ENCODE peak calls at places on chromosomes 1 and 21, in ten cellular contexts. C is A549, J is fibroblast of the aortic adventitia, Z is breast epithelium, K is lung, H is fibroblast of lung, R is AG09319, L is kidney, M is epithelial cell of esophagus, P is RWPE1. Q is an unnamed sample.

GRCh38 chr1:58780586-58781452 is 3.0 kb downstream of the JUN start:
- DNase-seq in L (no peak), J (peak; percentile 34), M (peak; percentile 62), Z (no peak), P (no peak), C (no peak), R (no peak), K (no peak), H (peak; percentile 36), Q (no peak)

GRCh38 chr21:42534361-42534900 is 20.8 kb downstream of the SLC37A1 start:
- DNase-seq in H (no peak), J (no peak), K (no peak), Z (no peak), M (no peak), C (no peak), R (no peak), L (peak; percentile 69), P (no peak), Q (no peak)

GRCh38 chr1:228359613-228360532 is 46.8 kb downstream of the TRIM11 start:
- DNase-seq in R (no peak), C (no peak), M (no peak), K (no peak), J (no peak), P (no peak), Z (no peak), H (no peak), L (peak; percentile 53), Q (no peak)

GRCh38 chr1:179794669-179795068 is 51.6 kb downstream of the FAM163A start:
- DNase-seq in M (no peak), Z (no peak), R (no peak), P (no peak), K (no peak), L (no peak), H (peak; percentile 80), C (no peak), J (peak; percentile 75), Q (no peak)

GRCh38 chr1:234659538-234659937 is 49.6 kb upstream of the IRF2BP2 start:
- DNase-seq in K (no peak), H (peak; percentile 84), L (no peak), J (peak; percentile 75), R (no peak), C (peak; percentile 69), Z (no peak), M (peak; percentile 90), P (peak; percentile 77), Q (no peak)

GRCh38 chr1:42306977-42307376 is 28.1 kb downstream of the FOXJ3 start:
- DNase-seq in R (no peak), H (no peak), P (no peak), C (no peak), Z (no peak), M (no peak), J (no peak), K (no peak), L (no peak), Q (no peak)

GRCh38 chr1:30537279-30537678 is 186.1 kb downstream of the MATN1 start:
- DNase-seq in Z (no peak), H (no peak), J (no peak), P (no peak), C (no peak), R (no peak), L (no peak), K (no peak), M (no peak), Q (no peak)

GRCh38 chr1:3698660-3699408 is 46.5 kb downstream of the TP73 start:
- DNase-seq in M (peak; percentile 96), P (peak; percentile 92), Z (no peak), L (no peak), C (no peak), J (no peak), R (no peak), H (no peak), K (no peak), Q (no peak)

GRCh38 chr1:28755701-28756100 is 19.0 kb downstream of the YTHDF2 start:
- DNase-seq in J (peak; percentile 59), Z (no peak), C (no peak), M (no peak), L (no peak), P (no peak), R (no peak), H (peak; percentile 42), K (no peak), Q (no peak)

GRCh38 chr1:198019126-198019525 is 102.0 kb downstream of the LHX9 start:
- DNase-seq in J (no peak), M (peak; percentile 12), P (no peak), Z (no peak), R (no peak), C (no peak), K (no peak), L (no peak), H (peak; percentile 7), Q (no peak)

GRCh38 chr1:156938813-156939212 is 18.4 kb downstream of the LRRC71 start:
- DNase-seq in Z (no peak), J (no peak), M (no peak), P (no peak), H (no peak), L (no peak), C (no peak), R (no peak), K (no peak), Q (no peak)

GRCh38 chr1:210698661-210699060 is 370.0 kb downstream of the HHAT start:
- DNase-seq in H (no peak), J (no peak), K (no peak), L (no peak), Z (no peak), C (no peak), R (no peak), P (no peak), M (no peak), Q (no peak)

DNA sequence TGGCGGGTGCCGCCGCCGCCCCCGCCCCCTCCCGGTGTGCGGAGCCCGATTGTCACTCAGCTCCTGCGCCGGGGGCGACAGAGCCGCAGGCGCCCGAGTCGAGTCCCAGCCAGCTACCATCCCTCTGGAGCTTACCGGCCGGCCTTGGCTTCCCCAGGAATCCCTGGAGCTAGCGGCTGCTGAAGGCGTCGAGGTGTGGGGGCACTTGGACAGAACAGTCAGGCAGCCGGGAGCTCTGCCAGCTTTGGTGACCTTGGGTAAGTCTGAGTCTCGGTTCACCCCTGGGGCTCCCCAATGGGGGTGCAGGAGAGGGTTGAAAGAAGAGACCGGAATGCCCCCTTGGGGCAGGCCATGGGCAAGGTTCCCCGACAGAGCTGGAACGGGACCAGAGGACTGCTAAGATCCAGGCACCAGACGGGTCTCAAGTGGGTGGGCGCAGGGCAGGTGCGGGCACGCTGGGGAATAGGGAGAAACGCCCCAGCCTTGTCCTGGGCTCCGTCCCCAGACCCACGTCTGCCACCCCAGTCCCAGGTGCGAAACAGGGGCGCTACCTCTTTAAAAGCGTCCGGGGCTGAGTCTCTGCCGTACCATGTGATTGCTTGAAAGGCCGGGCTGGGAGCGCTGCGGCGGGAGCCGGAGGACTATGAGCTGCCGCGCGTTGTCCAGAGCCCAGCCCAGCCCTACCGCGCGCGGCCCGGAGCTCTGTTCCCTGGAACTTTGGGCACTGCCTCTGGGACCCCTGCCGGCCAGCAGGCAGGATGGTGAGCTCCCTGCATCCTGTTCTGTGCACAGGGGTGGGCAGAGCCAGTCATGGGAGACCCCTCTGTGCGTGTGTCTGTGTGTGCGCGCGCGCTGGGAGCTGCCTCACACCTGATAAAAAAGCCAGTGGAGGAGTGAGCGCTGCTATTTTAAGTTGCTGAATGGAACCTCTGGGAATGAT is at the start of gene ADORA1:
- DNase-seq in Z (peak; percentile 65), J (peak; percentile 47), H (peak; percentile 70), M (peak; percentile 65), L (peak; percentile 88), P (peak; percentile 71), R (no peak), C (peak; percentile 55), K (peak; percentile 51), Q (peak; percentile 43)
- TF ChIP-seq CTCF in Z (no peak), J (peak; percentile 22), H (no peak), M (no peak), L (no peak), P (no peak), R (peak; percentile 18), C (no peak), K (no peak), Q (no peak)

GRCh38 chr1:169110265-169110664 is 3.8 kb downstream of the ATP1B1 start:
- DNase-seq in M (no peak), C (no peak), J (no peak), Z (no peak), H (no peak), R (no peak), L (no peak), P (no peak), K (no peak), Q (no peak)

GRCh38 chr1:169112241-169112640 is 5.8 kb downstream of the ATP1B1 start:
- DNase-seq in C (no peak), P (no peak), K (no peak), R (no peak), H (no peak), M (no peak), L (no peak), Z (no peak), J (no peak), Q (no peak)

GRCh38 chr1:169109561-169110134 is 3.2 kb downstream of the ATP1B1 start:
- DNase-seq in R (no peak), L (peak; percentile 56), Z (peak; percentile 58), P (peak; percentile 62), K (peak; percentile 85), C (peak; percentile 83), H (peak; percentile 94), J (peak; percentile 85), M (peak; percentile 84), Q (no peak)

GRCh38 chr1:169110691-169111447 is 4.4 kb downstream of the ATP1B1 start:
- DNase-seq in J (peak; percentile 37), R (no peak), P (no peak), H (peak; percentile 46), Z (no peak), L (no peak), C (no peak), K (no peak), M (no peak), Q (no peak)

DNA sequence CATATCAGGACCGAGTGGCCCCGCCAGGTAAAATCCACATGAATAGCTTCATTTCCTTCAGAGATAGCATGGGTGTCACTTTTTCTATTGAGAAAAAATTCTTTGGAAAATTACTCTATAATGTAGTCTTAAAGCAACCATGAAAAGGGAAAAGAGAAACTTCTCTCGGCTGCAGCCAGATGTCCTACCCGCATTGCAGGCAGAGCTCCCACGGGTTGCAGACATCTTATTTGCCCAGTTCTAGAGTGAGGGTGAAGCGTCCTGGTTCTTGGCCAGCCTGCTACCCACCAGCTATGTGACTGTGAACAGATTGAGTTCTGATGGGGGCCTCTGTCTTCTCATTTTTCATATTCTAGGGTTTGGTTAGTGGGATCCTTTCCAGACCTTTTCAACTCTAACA is 5.0 kb downstream of the ATP1B1 start:
- DNase-seq in P (no peak), K (no peak), J (no peak), L (no peak), R (no peak), H (no peak), Z (no peak), M (no peak), C (no peak), Q (no peak)
- TF ChIP-seq CTCF in P (no peak), K (no peak), J (no peak), L (no peak), R (no peak), H (no peak), Z (no peak), M (no peak), C (no peak), Q (no peak)

GRCh38 chr1:245370905-245371581 is 216.3 kb downstream of the KIF26B start:
- DNase-seq in Z (no peak), L (peak; percentile 78), H (no peak), K (no peak), M (no peak), R (no peak), C (no peak), P (no peak), J (no peak), Q (no peak)
- TF ChIP-seq CTCF in Z (no peak), L (no peak), H (no peak), K (no peak), M (no peak), R (no peak), C (no peak), P (no peak), J (no peak), Q (no peak)

GRCh38 chr1:182301467-182302198 is 90.0 kb downstream of the GLUL start:
- DNase-seq in C (no peak), J (peak; percentile 51), L (no peak), K (no peak), H (peak; percentile 56), R (no peak), Z (no peak), P (no peak), M (peak; percentile 50), Q (no peak)
- TF ChIP-seq CTCF in C (no peak), J (no peak), L (no peak), K (no peak), H (no peak), R (no peak), Z (no peak), P (no peak), M (no peak), Q (no peak)